ENCODE peak calls at places on chromosomes 6 and 20, in six cellular contexts. F is psoas muscle; G is NCI-H1436; R is CD4-positive, CD25-positive, alpha-beta regulatory T cell; Z is stimulated activated CD4-positive, alpha-beta T cell treated with anti-CD3 and anti-CD28 coated beads, Interleukin-4, amount 100 ng/mL, for 24 hours; T is heart left ventricle. V is an unnamed sample.

GRCh38 chr20:31972481-31973386 is 4.8 kb downstream of the XKR7 start:
- DNase-seq in F (no peak), G (no peak), R (no peak), Z (no peak), T (no peak), V (no peak)

GRCh38 chr20:20363449-20364015 is 4.4 kb upstream of the INSM1 start:
- DNase-seq in F (no peak), G (peak; percentile 61), R (no peak), Z (no peak), T (no peak), V (no peak)

GRCh38 chr20:33981964-33982363 is 11.7 kb upstream of the RALY start:
- DNase-seq in F (no peak), G (no peak), R (no peak), Z (no peak), T (no peak), V (no peak)

GRCh38 chr20:14434379-14435136 is 97.1 kb upstream of the FLRT3 start:
- DNase-seq in F (no peak), G (no peak), R (no peak), Z (no peak), T (no peak), V (no peak)

GRCh38 chr6:2819891-2820814 is 21.5 kb downstream of the SERPINB1 start:
- DNase-seq in F (no peak), G (no peak), R (no peak), Z (no peak), T (no peak), V (no peak)

GRCh38 chr6:14727494-14728395 is 518.1 kb upstream of the JARID2 start:
- DNase-seq in F (no peak), G (no peak), R (no peak), Z (no peak), T (no peak), V (no peak)

GRCh38 chr20:24469116-24470030 is at the start of gene SYNDIG1:
- DNase-seq in F (no peak), G (no peak), R (no peak), Z (no peak), T (peak; percentile 50), V (no peak)

GRCh38 chr6:20028562-20028961 is 183.7 kb downstream of the MBOAT1 start:
- DNase-seq in F (no peak), G (no peak), R (no peak), Z (no peak), T (no peak), V (no peak)

GRCh38 chr20:49821850-49822249 is 9.2 kb downstream of the SLC9A8 start:
- DNase-seq in F (no peak), G (no peak), R (no peak), Z (no peak), T (no peak), V (no peak)

GRCh38 chr6:31041372-31041974 is 31.2 kb downstream of the MUC22 start:
- DNase-seq in F (no peak), G (no peak), R (no peak), Z (no peak), T (no peak), V (no peak)

GRCh38 chr6:166106076-166106686 is 61.5 kb downstream of the TBXT start:
- DNase-seq in F (peak; percentile 69), G (peak; percentile 39), R (peak; percentile 17), Z (peak; percentile 64), T (peak; percentile 65), V (peak; percentile 46)

GRCh38 chr20:45963059-45964011 is 8.7 kb downstream of the ZNF335 start:
- DNase-seq in F (peak; percentile 48), G (peak; percentile 23), R (peak; percentile 40), Z (no peak), T (no peak), V (no peak)

GRCh38 chr6:64680446-64680845 is 1026.6 kb downstream of the EYS start:
- DNase-seq in F (no peak), G (no peak), R (no peak), Z (no peak), T (no peak), V (no peak)

GRCh38 chr6:2971420-2972218 is at the start of gene SERPINB6:
- DNase-seq in F (peak; percentile 88), G (no peak), R (peak; percentile 50), Z (peak; percentile 39), T (peak; percentile 87), V (peak; percentile 17)

GRCh38 chr20:13333793-13334192 is 112.7 kb downstream of the ISM1 start:
- DNase-seq in F (no peak), G (no peak), R (no peak), Z (no peak), T (no peak), V (no peak)

GRCh38 chr20:20360464-20360863 is 7.4 kb upstream of the INSM1 start:
- DNase-seq in F (no peak), G (peak; percentile 58), R (no peak), Z (peak; percentile 45), T (peak; percentile 22), V (no peak)